ENCODE peak calls at places on chromosomes 13 and 19, in seven cellular contexts. One of them, this sample, is unnamed.
A peak's percentile ranks its signal among the peaks of the same experiment; 100 is the strongest.

GRCh38 chr13:103638706-103639105 is 572.5 kb upstream of the SLC10A2 start:
- DNase-seq in BE2C: no peak
- DNase-seq in glutamatergic neuron: no peak
- DNase-seq in Calu3: no peak
- DNase-seq in PC-3: no peak
- DNase-seq in breast epithelium: no peak
- DNase-seq in cardiac muscle cell: no peak
- DNase-seq in this sample: no peak

GRCh38 chr19:17873661-17874422 is 2.1 kb downstream of the SLC5A5 start:
- DNase-seq in BE2C: peak; percentile 83
- DNase-seq in glutamatergic neuron: peak; percentile 87
- DNase-seq in Calu3: peak; percentile 28
- DNase-seq in PC-3: peak; percentile 60
- DNase-seq in breast epithelium: no peak
- DNase-seq in cardiac muscle cell: peak; percentile 71
- DNase-seq in this sample: no peak

GRCh38 chr19:55695511-55696290 is 20.7 kb downstream of the EPN1 start:
- DNase-seq in BE2C: no peak
- DNase-seq in glutamatergic neuron: no peak
- DNase-seq in Calu3: no peak
- DNase-seq in PC-3: no peak
- DNase-seq in breast epithelium: peak; percentile 45
- DNase-seq in cardiac muscle cell: no peak
- DNase-seq in this sample: no peak

GRCh38 chr13:38141792-38142191 is 207.9 kb upstream of the UFM1 start:
- DNase-seq in BE2C: no peak
- DNase-seq in glutamatergic neuron: no peak
- DNase-seq in Calu3: no peak
- DNase-seq in PC-3: peak; percentile 45
- DNase-seq in breast epithelium: no peak
- DNase-seq in cardiac muscle cell: no peak
- DNase-seq in this sample: no peak

GRCh38 chr13:85093808-85094207 is 705.4 kb downstream of the SLITRK6 start:
- DNase-seq in BE2C: peak; percentile 24
- DNase-seq in glutamatergic neuron: no peak
- DNase-seq in Calu3: no peak
- DNase-seq in PC-3: peak; percentile 29
- DNase-seq in breast epithelium: no peak
- DNase-seq in cardiac muscle cell: no peak
- DNase-seq in this sample: no peak

GRCh38 chr19:24140099-24140498 is 53.1 kb downstream of the ZNF254 start:
- DNase-seq in BE2C: no peak
- DNase-seq in glutamatergic neuron: no peak
- DNase-seq in Calu3: no peak
- DNase-seq in PC-3: peak; percentile 89
- DNase-seq in breast epithelium: no peak
- DNase-seq in cardiac muscle cell: no peak
- DNase-seq in this sample: no peak

GRCh38 chr13:112892759-112893569 is 76.0 kb upstream of the MCF2L start:
- DNase-seq in BE2C: no peak
- DNase-seq in glutamatergic neuron: peak; percentile 28
- DNase-seq in Calu3: peak; percentile 15
- DNase-seq in PC-3: no peak
- DNase-seq in breast epithelium: no peak
- DNase-seq in cardiac muscle cell: no peak
- DNase-seq in this sample: no peak

GRCh38 chr19:12936582-12936981 is 1.8 kb upstream of the CALR start:
- DNase-seq in BE2C: no peak
- DNase-seq in glutamatergic neuron: no peak
- DNase-seq in Calu3: no peak
- DNase-seq in PC-3: no peak
- DNase-seq in breast epithelium: no peak
- DNase-seq in cardiac muscle cell: no peak
- DNase-seq in this sample: no peak

GRCh38 chr13:23644527-23644926 is 74.3 kb downstream of the TNFRSF19 start:
- DNase-seq in BE2C: no peak
- DNase-seq in glutamatergic neuron: no peak
- DNase-seq in Calu3: no peak
- DNase-seq in PC-3: no peak
- DNase-seq in breast epithelium: no peak
- DNase-seq in cardiac muscle cell: no peak
- DNase-seq in this sample: no peak

GRCh38 chr13:19618925-19619324 is 14.5 kb upstream of the MPHOSPH8 start:
- DNase-seq in BE2C: peak; percentile 27
- DNase-seq in glutamatergic neuron: no peak
- DNase-seq in Calu3: peak; percentile 23
- DNase-seq in PC-3: peak; percentile 66
- DNase-seq in breast epithelium: no peak
- DNase-seq in cardiac muscle cell: no peak
- DNase-seq in this sample: no peak

GRCh38 chr19:48926909-48927308 is 6.6 kb upstream of the DHDH start:
- DNase-seq in BE2C: no peak
- DNase-seq in glutamatergic neuron: no peak
- DNase-seq in Calu3: peak; percentile 65
- DNase-seq in PC-3: peak; percentile 95
- DNase-seq in breast epithelium: no peak
- DNase-seq in cardiac muscle cell: no peak
- DNase-seq in this sample: no peak

GRCh38 chr13:102141625-102142472 is 260.0 kb downstream of the FGF14 start:
- DNase-seq in BE2C: no peak
- DNase-seq in glutamatergic neuron: no peak
- DNase-seq in Calu3: no peak
- DNase-seq in PC-3: peak; percentile 39
- DNase-seq in breast epithelium: no peak
- DNase-seq in cardiac muscle cell: peak; percentile 23
- DNase-seq in this sample: no peak

GRCh38 chr13:46595136-46595917 is 42.4 kb downstream of the LRCH1 start:
- DNase-seq in BE2C: no peak
- DNase-seq in glutamatergic neuron: no peak
- DNase-seq in Calu3: no peak
- DNase-seq in PC-3: peak; percentile 44
- DNase-seq in breast epithelium: no peak
- DNase-seq in cardiac muscle cell: no peak
- DNase-seq in this sample: no peak

GRCh38 chr19:38386968-38387549 is 775 bp downstream of the GGN start:
- DNase-seq in BE2C: no peak
- DNase-seq in glutamatergic neuron: no peak
- DNase-seq in Calu3: no peak
- DNase-seq in PC-3: no peak
- DNase-seq in breast epithelium: no peak
- DNase-seq in cardiac muscle cell: peak; percentile 13
- DNase-seq in this sample: no peak

GRCh38 chr19:35301961-35302360 is 10.0 kb downstream of the MAG start:
- DNase-seq in BE2C: no peak
- DNase-seq in glutamatergic neuron: no peak
- DNase-seq in Calu3: no peak
- DNase-seq in PC-3: no peak
- DNase-seq in breast epithelium: no peak
- DNase-seq in cardiac muscle cell: no peak
- DNase-seq in this sample: no peak

GRCh38 chr19:36030264-36031148 is 2.2 kb downstream of the CLIP3 start:
- DNase-seq in BE2C: no peak
- DNase-seq in glutamatergic neuron: no peak
- DNase-seq in Calu3: no peak
- DNase-seq in PC-3: no peak
- DNase-seq in breast epithelium: no peak
- DNase-seq in cardiac muscle cell: no peak
- DNase-seq in this sample: no peak

GRCh38 chr13:83372786-83373185 is 509.5 kb downstream of the SLITRK1 start:
- DNase-seq in BE2C: no peak
- DNase-seq in glutamatergic neuron: no peak
- DNase-seq in Calu3: no peak
- DNase-seq in PC-3: no peak
- DNase-seq in breast epithelium: no peak
- DNase-seq in cardiac muscle cell: no peak
- DNase-seq in this sample: no peak

GRCh38 chr13:50916701-50917184 is 7.2 kb downstream of the RNASEH2B start:
- DNase-seq in BE2C: no peak
- DNase-seq in glutamatergic neuron: no peak
- DNase-seq in Calu3: no peak
- DNase-seq in PC-3: no peak
- DNase-seq in breast epithelium: no peak
- DNase-seq in cardiac muscle cell: no peak
- DNase-seq in this sample: no peak

GRCh38 chr19:39524495-39524894 is 8.2 kb downstream of the EID2B start:
- DNase-seq in BE2C: no peak
- DNase-seq in glutamatergic neuron: peak; percentile 54
- DNase-seq in Calu3: no peak
- DNase-seq in PC-3: no peak
- DNase-seq in breast epithelium: no peak
- DNase-seq in cardiac muscle cell: no peak
- DNase-seq in this sample: no peak

GRCh38 chr19:23070353-23070781 is 46.5 kb upstream of the ZNF730 start:
- DNase-seq in BE2C: peak; percentile 24
- DNase-seq in glutamatergic neuron: peak; percentile 48
- DNase-seq in Calu3: no peak
- DNase-seq in PC-3: no peak
- DNase-seq in breast epithelium: no peak
- DNase-seq in cardiac muscle cell: no peak
- DNase-seq in this sample: no peak

GRCh38 chr19:16367269-16367683 is 42.6 kb downstream of the KLF2 start:
- DNase-seq in BE2C: no peak
- DNase-seq in glutamatergic neuron: no peak
- DNase-seq in Calu3: no peak
- DNase-seq in PC-3: no peak
- DNase-seq in breast epithelium: no peak
- DNase-seq in cardiac muscle cell: no peak
- DNase-seq in this sample: no peak

GRCh38 chr13:21022056-21022693 is 39.2 kb downstream of the LATS2 start:
- DNase-seq in BE2C: no peak
- DNase-seq in glutamatergic neuron: no peak
- DNase-seq in Calu3: no peak
- DNase-seq in PC-3: no peak
- DNase-seq in breast epithelium: no peak
- DNase-seq in cardiac muscle cell: no peak
- DNase-seq in this sample: no peak
- TF ChIP-seq CTCF in BE2C: no peak
- TF ChIP-seq CTCF in glutamatergic neuron: no peak
- TF ChIP-seq CTCF in Calu3: no peak
- TF ChIP-seq CTCF in PC-3: no peak
- TF ChIP-seq CTCF in breast epithelium: no peak
- TF ChIP-seq CTCF in cardiac muscle cell: no peak
- TF ChIP-seq CTCF in this sample: no peak

DNA sequence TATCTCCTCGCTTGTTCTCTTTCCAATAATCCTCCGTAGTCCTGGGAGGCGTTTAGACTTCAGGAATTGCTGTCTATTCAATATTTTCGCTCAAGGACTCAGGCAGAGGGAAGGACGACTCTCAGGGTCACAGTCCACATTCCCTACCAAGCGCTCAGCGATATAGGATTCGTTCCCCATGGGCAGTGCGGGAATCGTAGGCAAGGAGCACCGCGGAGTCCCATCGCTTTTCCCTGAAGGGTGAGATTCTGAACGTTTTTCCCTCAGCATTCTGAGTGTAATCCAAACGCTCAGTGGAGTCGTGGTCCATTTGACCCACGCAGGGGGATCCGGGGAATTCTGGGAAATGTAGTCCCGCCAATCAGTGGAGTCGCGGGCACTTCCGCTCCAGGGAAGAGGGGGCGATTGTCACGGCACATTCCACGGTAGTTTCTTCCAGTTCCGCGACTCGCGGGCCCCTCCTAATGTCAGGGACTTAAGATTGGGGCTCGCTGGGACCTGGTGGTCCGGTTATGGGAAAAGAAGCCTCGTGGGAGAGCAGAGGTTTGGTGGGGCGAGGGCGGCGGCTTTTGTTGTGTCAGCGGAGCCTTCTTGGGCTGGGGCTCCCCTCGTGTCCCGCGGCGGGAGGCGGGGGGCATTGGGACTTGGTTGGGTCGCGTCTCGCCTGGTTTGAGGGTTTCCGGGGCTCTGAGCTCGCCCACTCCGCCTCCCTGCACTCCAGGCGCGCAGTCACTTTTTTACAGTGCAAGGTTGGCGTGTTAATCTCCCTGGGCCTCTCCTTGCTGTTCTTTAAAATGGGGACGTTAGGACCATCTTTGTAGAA is at the start of gene ZNF234:
- DNase-seq in BE2C: peak; percentile 81
- DNase-seq in glutamatergic neuron: peak; percentile 75
- DNase-seq in Calu3: peak; percentile 79
- DNase-seq in PC-3: peak; percentile 70
- DNase-seq in breast epithelium: peak; percentile 65
- DNase-seq in cardiac muscle cell: peak; percentile 89
- DNase-seq in this sample: peak; percentile 84
- TF ChIP-seq CTCF in BE2C: no peak
- TF ChIP-seq CTCF in glutamatergic neuron: no peak
- TF ChIP-seq CTCF in Calu3: no peak
- TF ChIP-seq CTCF in PC-3: no peak
- TF ChIP-seq CTCF in breast epithelium: no peak
- TF ChIP-seq CTCF in cardiac muscle cell: no peak
- TF ChIP-seq CTCF in this sample: peak; percentile 19

DNA sequence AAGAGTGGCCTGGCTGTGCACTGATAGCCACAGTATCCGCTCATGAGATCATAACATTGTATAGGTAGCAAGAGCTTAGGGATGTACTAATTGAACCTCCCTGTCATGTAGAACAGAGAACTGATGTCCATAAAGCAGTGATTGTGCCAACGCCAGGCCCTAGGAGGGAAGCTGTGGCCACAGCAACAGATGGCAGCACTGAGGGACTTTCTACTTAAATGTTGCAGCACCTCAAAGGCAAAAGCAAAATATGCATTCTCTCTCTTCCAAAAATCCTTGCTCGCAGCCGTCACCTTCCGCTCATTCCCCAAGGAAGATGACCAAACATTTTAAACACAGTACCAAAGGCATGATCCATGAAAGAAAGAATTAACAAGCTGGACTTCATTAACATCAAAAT is 32.3 kb downstream of the COL4A1 start:
- DNase-seq in BE2C: no peak
- DNase-seq in glutamatergic neuron: no peak
- DNase-seq in Calu3: no peak
- DNase-seq in PC-3: peak; percentile 3
- DNase-seq in breast epithelium: no peak
- DNase-seq in cardiac muscle cell: no peak
- DNase-seq in this sample: no peak
- TF ChIP-seq CTCF in BE2C: no peak
- TF ChIP-seq CTCF in glutamatergic neuron: no peak
- TF ChIP-seq CTCF in Calu3: no peak
- TF ChIP-seq CTCF in PC-3: peak; percentile 35
- TF ChIP-seq CTCF in breast epithelium: no peak
- TF ChIP-seq CTCF in cardiac muscle cell: peak; percentile 27
- TF ChIP-seq CTCF in this sample: peak; percentile 18

DNA sequence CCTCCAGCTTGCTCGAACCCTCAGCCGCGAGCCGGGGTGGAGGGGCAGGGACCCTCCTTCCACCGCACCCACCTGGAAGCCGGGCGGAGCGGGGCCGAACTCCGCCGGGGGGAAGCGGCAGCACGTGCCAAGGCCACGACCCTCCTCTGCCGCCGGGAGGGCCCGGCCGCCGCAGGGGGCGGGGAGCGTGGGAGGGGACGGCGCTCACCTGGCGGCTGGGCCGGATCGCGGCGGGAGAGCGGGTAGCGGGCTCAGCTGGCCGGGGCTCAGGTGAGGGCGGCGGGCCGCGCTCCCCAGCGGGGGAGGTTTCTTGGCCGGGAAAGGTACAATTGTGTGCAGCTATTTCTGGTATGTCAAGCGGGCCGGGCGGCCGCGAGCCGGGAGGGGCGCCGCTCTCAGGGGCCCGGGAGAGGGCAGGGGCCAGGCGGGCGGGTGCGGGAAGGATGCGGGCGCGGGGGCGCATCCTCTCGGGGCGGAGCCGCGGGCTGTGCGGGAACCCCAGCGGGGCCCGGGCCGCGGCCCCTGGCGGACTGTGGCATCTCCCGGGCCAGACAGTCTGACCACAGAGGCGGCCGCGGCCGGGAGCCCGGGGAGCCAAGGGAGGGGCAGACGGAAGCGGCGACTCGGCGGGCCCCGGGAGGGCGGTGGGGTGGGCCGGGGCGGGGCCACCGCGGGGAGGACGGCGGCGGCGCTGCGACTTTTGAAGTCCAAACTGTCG is at the start of gene LMO7:
- DNase-seq in BE2C: peak; percentile 46
- DNase-seq in glutamatergic neuron: peak; percentile 43
- DNase-seq in Calu3: peak; percentile 38
- DNase-seq in PC-3: peak; percentile 46
- DNase-seq in breast epithelium: peak; percentile 57
- DNase-seq in cardiac muscle cell: peak; percentile 49
- DNase-seq in this sample: peak; percentile 73
- TF ChIP-seq CTCF in BE2C: no peak
- TF ChIP-seq CTCF in glutamatergic neuron: no peak
- TF ChIP-seq CTCF in Calu3: no peak
- TF ChIP-seq CTCF in PC-3: no peak
- TF ChIP-seq CTCF in breast epithelium: no peak
- TF ChIP-seq CTCF in cardiac muscle cell: no peak
- TF ChIP-seq CTCF in this sample: no peak